ENCODE peak calls at places on chromosomes 3 and 15, in ten cellular contexts. One of them, this sample, is unnamed.

GRCh38 chr15:31215490-31216209 is 111.0 kb upstream of the KLF13 start:
- DNase-seq in AG04450: no peak
- DNase-seq in cardiac fibroblast: peak
- DNase-seq in stomach: peak
- DNase-seq in osteocyte: peak
- DNase-seq in Calu3: peak
- DNase-seq in A673: peak
- DNase-seq in right lobe of liver: peak
- DNase-seq in heart left ventricle: peak
- DNase-seq in fibroblast of pulmonary artery: peak
- DNase-seq in this sample: peak

GRCh38 chr3:146221276-146221675 is 29.6 kb downstream of the PLSCR4 start:
- DNase-seq in fibroblast of pulmonary artery: no peak
- DNase-seq in A673: no peak
- DNase-seq in osteocyte: no peak
- DNase-seq in cardiac fibroblast: peak
- DNase-seq in stomach: no peak
- DNase-seq in Calu3: no peak
- DNase-seq in heart left ventricle: no peak
- DNase-seq in AG04450: no peak
- DNase-seq in right lobe of liver: no peak
- DNase-seq in this sample: no peak

GRCh38 chr3:73759290-73759689 is 134.5 kb upstream of the PDZRN3 start:
- DNase-seq in fibroblast of pulmonary artery: no peak
- DNase-seq in AG04450: no peak
- DNase-seq in right lobe of liver: no peak
- DNase-seq in stomach: no peak
- DNase-seq in A673: no peak
- DNase-seq in heart left ventricle: no peak
- DNase-seq in osteocyte: no peak
- DNase-seq in Calu3: no peak
- DNase-seq in cardiac fibroblast: no peak
- DNase-seq in this sample: no peak

GRCh38 chr3:136869282-136869681 is 7.3 kb downstream of the NCK1 start:
- DNase-seq in stomach: no peak
- DNase-seq in fibroblast of pulmonary artery: no peak
- DNase-seq in right lobe of liver: no peak
- DNase-seq in AG04450: no peak
- DNase-seq in cardiac fibroblast: no peak
- DNase-seq in Calu3: no peak
- DNase-seq in A673: no peak
- DNase-seq in heart left ventricle: no peak
- DNase-seq in osteocyte: no peak
- DNase-seq in this sample: no peak

GRCh38 chr3:192825657-192826200 is 91.9 kb downstream of the MB21D2 start:
- DNase-seq in right lobe of liver: no peak
- DNase-seq in stomach: no peak
- DNase-seq in fibroblast of pulmonary artery: peak
- DNase-seq in Calu3: peak
- DNase-seq in AG04450: no peak
- DNase-seq in A673: peak
- DNase-seq in cardiac fibroblast: peak
- DNase-seq in osteocyte: no peak
- DNase-seq in heart left ventricle: no peak
- DNase-seq in this sample: no peak

GRCh38 chr3:107367353-107367752 is 9.9 kb upstream of the CCDC54 start:
- DNase-seq in AG04450: peak
- DNase-seq in fibroblast of pulmonary artery: peak
- DNase-seq in Calu3: peak
- DNase-seq in cardiac fibroblast: peak
- DNase-seq in right lobe of liver: no peak
- DNase-seq in heart left ventricle: no peak
- DNase-seq in stomach: no peak
- DNase-seq in A673: peak
- DNase-seq in osteocyte: no peak
- DNase-seq in this sample: no peak

GRCh38 chr3:136730595-136731273 is 21.4 kb downstream of the STAG1 start:
- DNase-seq in Calu3: no peak
- DNase-seq in right lobe of liver: no peak
- DNase-seq in AG04450: no peak
- DNase-seq in osteocyte: no peak
- DNase-seq in A673: no peak
- DNase-seq in fibroblast of pulmonary artery: no peak
- DNase-seq in heart left ventricle: no peak
- DNase-seq in stomach: no peak
- DNase-seq in cardiac fibroblast: no peak
- DNase-seq in this sample: no peak

GRCh38 chr3:153350420-153350819 is 188.4 kb downstream of the RAP2B start:
- DNase-seq in cardiac fibroblast: peak
- DNase-seq in stomach: no peak
- DNase-seq in Calu3: no peak
- DNase-seq in heart left ventricle: no peak
- DNase-seq in A673: no peak
- DNase-seq in fibroblast of pulmonary artery: peak
- DNase-seq in AG04450: peak
- DNase-seq in right lobe of liver: no peak
- DNase-seq in osteocyte: no peak
- DNase-seq in this sample: no peak

GRCh38 chr3:51682079-51682478 is 11.0 kb downstream of the TEX264 start:
- DNase-seq in fibroblast of pulmonary artery: peak
- DNase-seq in A673: peak
- DNase-seq in osteocyte: no peak
- DNase-seq in heart left ventricle: peak
- DNase-seq in stomach: peak
- DNase-seq in cardiac fibroblast: peak
- DNase-seq in Calu3: peak
- DNase-seq in AG04450: peak
- DNase-seq in right lobe of liver: peak
- DNase-seq in this sample: no peak

GRCh38 chr15:48466825-48467224 is 135.6 kb downstream of the DUT start:
- DNase-seq in heart left ventricle: no peak
- DNase-seq in Calu3: no peak
- DNase-seq in cardiac fibroblast: no peak
- DNase-seq in AG04450: no peak
- DNase-seq in osteocyte: no peak
- DNase-seq in right lobe of liver: no peak
- DNase-seq in A673: peak
- DNase-seq in stomach: no peak
- DNase-seq in fibroblast of pulmonary artery: no peak
- DNase-seq in this sample: no peak

GRCh38 chr3:111485086-111485485 is 56.9 kb upstream of the CD96 start:
- DNase-seq in AG04450: no peak
- DNase-seq in A673: no peak
- DNase-seq in osteocyte: no peak
- DNase-seq in heart left ventricle: no peak
- DNase-seq in fibroblast of pulmonary artery: peak
- DNase-seq in cardiac fibroblast: no peak
- DNase-seq in right lobe of liver: no peak
- DNase-seq in Calu3: no peak
- DNase-seq in stomach: no peak
- DNase-seq in this sample: no peak

GRCh38 chr15:90465140-90465929 is 64.4 kb upstream of the CRTC3 start:
- DNase-seq in heart left ventricle: no peak
- DNase-seq in cardiac fibroblast: peak
- DNase-seq in stomach: no peak
- DNase-seq in A673: peak
- DNase-seq in Calu3: no peak
- DNase-seq in right lobe of liver: no peak
- DNase-seq in osteocyte: no peak
- DNase-seq in AG04450: no peak
- DNase-seq in fibroblast of pulmonary artery: peak
- DNase-seq in this sample: no peak

DNA sequence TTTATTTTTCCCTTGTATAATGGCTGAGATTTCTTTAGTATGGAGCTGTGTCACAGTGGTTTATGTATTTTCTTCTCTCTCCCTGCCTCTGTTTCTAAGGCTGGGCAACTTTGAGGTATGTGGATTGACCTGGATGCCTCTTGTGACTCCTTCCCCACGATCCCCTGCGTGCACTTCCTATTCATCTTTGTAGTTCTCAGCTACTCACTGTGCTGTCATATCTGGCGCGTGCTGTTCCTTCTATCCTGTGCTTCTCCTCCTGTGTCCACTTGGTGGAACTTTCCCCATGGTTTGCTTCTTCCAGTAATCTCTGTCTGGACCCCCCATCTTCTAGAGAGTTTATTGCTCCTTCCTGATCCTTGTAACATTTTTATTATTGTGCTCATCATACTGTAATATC is 97.3 kb downstream of the AKAP13 start:
- DNase-seq in cardiac fibroblast: peak
- DNase-seq in fibroblast of pulmonary artery: peak
- DNase-seq in heart left ventricle: no peak
- DNase-seq in stomach: no peak
- DNase-seq in right lobe of liver: no peak
- DNase-seq in AG04450: no peak
- DNase-seq in A673: peak
- DNase-seq in Calu3: no peak
- DNase-seq in osteocyte: no peak
- DNase-seq in this sample: no peak
- TF ChIP-seq CTCF in cardiac fibroblast: peak
- TF ChIP-seq CTCF in fibroblast of pulmonary artery: peak
- TF ChIP-seq CTCF in heart left ventricle: no peak
- TF ChIP-seq CTCF in stomach: no peak
- TF ChIP-seq CTCF in right lobe of liver: no peak
- TF ChIP-seq CTCF in AG04450: peak
- TF ChIP-seq CTCF in A673: peak
- TF ChIP-seq CTCF in Calu3: no peak
- TF ChIP-seq CTCF in osteocyte: peak
- TF ChIP-seq CTCF in this sample: no peak

DNA sequence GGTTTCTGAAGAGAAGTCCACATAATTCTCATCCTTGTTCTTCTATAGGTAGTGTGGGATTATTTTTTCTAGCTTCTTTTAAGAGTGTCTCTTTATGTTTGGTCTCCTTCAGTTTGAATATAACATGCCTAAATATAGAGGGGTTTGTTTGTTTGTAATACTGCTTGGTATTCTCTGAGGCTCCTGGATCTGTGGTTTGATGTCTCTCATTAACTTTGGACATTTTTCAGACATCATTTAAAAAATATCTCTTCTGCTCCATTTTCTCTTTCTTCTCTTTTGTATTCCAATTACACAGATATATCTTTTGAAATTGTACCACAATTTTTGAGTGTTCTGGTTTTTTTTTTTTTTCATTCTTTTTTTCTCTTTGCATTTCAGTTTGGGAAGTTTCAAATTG is 113.1 kb downstream of the ARNT2 start:
- DNase-seq in A673: no peak
- DNase-seq in fibroblast of pulmonary artery: no peak
- DNase-seq in osteocyte: no peak
- DNase-seq in AG04450: no peak
- DNase-seq in Calu3: no peak
- DNase-seq in right lobe of liver: no peak
- DNase-seq in stomach: no peak
- DNase-seq in heart left ventricle: no peak
- DNase-seq in cardiac fibroblast: no peak
- DNase-seq in this sample: no peak
- TF ChIP-seq CTCF in A673: no peak
- TF ChIP-seq CTCF in fibroblast of pulmonary artery: no peak
- TF ChIP-seq CTCF in osteocyte: no peak
- TF ChIP-seq CTCF in AG04450: no peak
- TF ChIP-seq CTCF in Calu3: no peak
- TF ChIP-seq CTCF in right lobe of liver: no peak
- TF ChIP-seq CTCF in stomach: no peak
- TF ChIP-seq CTCF in heart left ventricle: no peak
- TF ChIP-seq CTCF in cardiac fibroblast: no peak
- TF ChIP-seq CTCF in this sample: no peak

GRCh38 chr3:189365609-189366564 is 194.1 kb downstream of the TPRG1 start:
- DNase-seq in fibroblast of pulmonary artery: peak
- DNase-seq in right lobe of liver: no peak
- DNase-seq in cardiac fibroblast: peak
- DNase-seq in A673: no peak
- DNase-seq in osteocyte: no peak
- DNase-seq in heart left ventricle: no peak
- DNase-seq in AG04450: no peak
- DNase-seq in stomach: no peak
- DNase-seq in Calu3: no peak
- DNase-seq in this sample: no peak
- TF ChIP-seq CTCF in fibroblast of pulmonary artery: no peak
- TF ChIP-seq CTCF in right lobe of liver: no peak
- TF ChIP-seq CTCF in cardiac fibroblast: no peak
- TF ChIP-seq CTCF in A673: peak
- TF ChIP-seq CTCF in osteocyte: peak
- TF ChIP-seq CTCF in heart left ventricle: no peak
- TF ChIP-seq CTCF in AG04450: no peak
- TF ChIP-seq CTCF in stomach: no peak
- TF ChIP-seq CTCF in Calu3: no peak
- TF ChIP-seq CTCF in this sample: no peak

GRCh38 chr3:133490468-133491351 is 82.8 kb upstream of the CDV3 start:
- DNase-seq in osteocyte: no peak
- DNase-seq in fibroblast of pulmonary artery: no peak
- DNase-seq in AG04450: no peak
- DNase-seq in stomach: no peak
- DNase-seq in heart left ventricle: no peak
- DNase-seq in cardiac fibroblast: no peak
- DNase-seq in A673: no peak
- DNase-seq in right lobe of liver: no peak
- DNase-seq in Calu3: no peak
- DNase-seq in this sample: no peak

GRCh38 chr3:133491481-133492059 is 81.9 kb upstream of the CDV3 start:
- DNase-seq in AG04450: no peak
- DNase-seq in A673: no peak
- DNase-seq in cardiac fibroblast: no peak
- DNase-seq in stomach: no peak
- DNase-seq in right lobe of liver: no peak
- DNase-seq in heart left ventricle: no peak
- DNase-seq in Calu3: no peak
- DNase-seq in osteocyte: no peak
- DNase-seq in fibroblast of pulmonary artery: no peak
- DNase-seq in this sample: no peak

GRCh38 chr3:133489466-133490085 is 83.9 kb upstream of the CDV3 start:
- DNase-seq in A673: no peak
- DNase-seq in right lobe of liver: no peak
- DNase-seq in heart left ventricle: no peak
- DNase-seq in osteocyte: no peak
- DNase-seq in stomach: no peak
- DNase-seq in cardiac fibroblast: peak
- DNase-seq in Calu3: no peak
- DNase-seq in fibroblast of pulmonary artery: no peak
- DNase-seq in AG04450: no peak
- DNase-seq in this sample: no peak

GRCh38 chr3:133492159-133492860 is 81.2 kb upstream of the CDV3 start:
- DNase-seq in Calu3: no peak
- DNase-seq in AG04450: no peak
- DNase-seq in osteocyte: no peak
- DNase-seq in stomach: no peak
- DNase-seq in right lobe of liver: no peak
- DNase-seq in fibroblast of pulmonary artery: no peak
- DNase-seq in heart left ventricle: no peak
- DNase-seq in A673: no peak
- DNase-seq in cardiac fibroblast: no peak
- DNase-seq in this sample: no peak

DNA sequence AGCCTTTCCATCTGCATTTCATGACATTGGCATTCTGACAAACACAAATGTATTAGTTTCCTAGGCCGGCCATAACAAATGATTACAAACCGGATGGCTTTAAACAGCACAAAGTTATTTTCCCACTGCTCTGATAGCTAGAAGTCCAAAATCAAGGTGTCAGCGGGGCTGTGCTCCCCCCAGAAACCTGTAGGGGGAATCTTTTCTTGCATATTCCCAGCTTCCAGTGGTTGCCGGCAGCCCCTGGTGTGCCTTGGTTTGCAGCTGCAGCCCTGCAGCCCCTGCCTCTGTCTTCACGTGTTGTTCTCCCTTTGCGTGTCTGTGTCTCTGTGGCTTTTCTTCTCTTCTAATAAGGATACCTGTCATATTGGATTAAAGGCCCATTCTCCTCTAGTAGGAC is 79.0 kb upstream of the CDV3 start:
- DNase-seq in Calu3: peak
- DNase-seq in fibroblast of pulmonary artery: peak
- DNase-seq in osteocyte: no peak
- DNase-seq in cardiac fibroblast: peak
- DNase-seq in A673: peak
- DNase-seq in right lobe of liver: no peak
- DNase-seq in heart left ventricle: no peak
- DNase-seq in AG04450: no peak
- DNase-seq in stomach: no peak
- DNase-seq in this sample: no peak
- TF ChIP-seq CTCF in Calu3: no peak
- TF ChIP-seq CTCF in fibroblast of pulmonary artery: peak
- TF ChIP-seq CTCF in osteocyte: peak
- TF ChIP-seq CTCF in cardiac fibroblast: peak
- TF ChIP-seq CTCF in A673: peak
- TF ChIP-seq CTCF in right lobe of liver: peak
- TF ChIP-seq CTCF in heart left ventricle: peak
- TF ChIP-seq CTCF in AG04450: peak
- TF ChIP-seq CTCF in stomach: no peak
- TF ChIP-seq CTCF in this sample: no peak

This sample was measured in dorsolateral prefrontal cortex.